ENCODE peak calls at places on chromosomes 3 and 15, in nine cellular contexts. W, Z, Q, O, E, L, G, F and K are unnamed samples.

GRCh38 chr15:92714071-92714456 is 58.5 kb upstream of the FAM174B start:
- DNase-seq in W (peak), Z (peak), Q (peak), O (no peak), E (peak), L (no peak), G (no peak), F (no peak), K (peak)

GRCh38 chr3:129620828-129621605 is 14.5 kb upstream of the PLXND1 start:
- DNase-seq in W (no peak), Z (no peak), Q (no peak), O (no peak), E (no peak), L (no peak), G (no peak), F (no peak), K (no peak)

GRCh38 chr3:120469440-120470415 is 18.9 kb upstream of the FSTL1 start:
- DNase-seq in W (peak), Z (no peak), Q (peak), O (no peak), E (no peak), L (no peak), G (no peak), F (no peak), K (peak)

GRCh38 chr15:70327328-70328136 is 229.8 kb upstream of the TLE3 start:
- DNase-seq in W (peak), Z (peak), Q (peak), O (no peak), E (no peak), L (peak), G (no peak), F (no peak), K (peak)

GRCh38 chr15:64647367-64647766 is 128.0 kb downstream of the RBPMS2 start:
- DNase-seq in W (no peak), Z (no peak), Q (no peak), O (no peak), E (no peak), L (no peak), G (no peak), F (no peak), K (no peak)

GRCh38 chr15:47301481-47301880 is 415.8 kb upstream of the SEMA6D start:
- DNase-seq in W (no peak), Z (no peak), Q (no peak), O (no peak), E (no peak), L (no peak), G (no peak), F (no peak), K (no peak)

GRCh38 chr3:12460132-12460531 is 24.1 kb upstream of the TSEN2 start:
- DNase-seq in W (no peak), Z (no peak), Q (no peak), O (no peak), E (no peak), L (no peak), G (no peak), F (no peak), K (no peak)

GRCh38 chr15:45112143-45112591 is 1.8 kb downstream of the DUOX2 start:
- DNase-seq in W (no peak), Z (no peak), Q (no peak), O (no peak), E (no peak), L (no peak), G (no peak), F (no peak), K (no peak)

GRCh38 chr3:127151992-127152391 is 40.9 kb upstream of the PRR23E start:
- DNase-seq in W (peak), Z (no peak), Q (peak), O (no peak), E (no peak), L (no peak), G (no peak), F (no peak), K (no peak)

GRCh38 chr15:39575180-39575579 is 5.7 kb upstream of the THBS1 start:
- DNase-seq in W (no peak), Z (no peak), Q (no peak), O (no peak), E (no peak), L (no peak), G (no peak), F (no peak), K (no peak)

GRCh38 chr3:185943363-185944106 is 5.7 kb upstream of the TRA2B start:
- DNase-seq in W (peak), Z (peak), Q (peak), O (peak), E (peak), L (peak), G (peak), F (peak), K (peak)

GRCh38 chr15:85813234-85813633 is 18.5 kb upstream of the KLHL25 start:
- DNase-seq in W (no peak), Z (no peak), Q (no peak), O (no peak), E (no peak), L (no peak), G (no peak), F (no peak), K (no peak)

GRCh38 chr15:20351448-20351961 is 190.1 kb downstream of the GOLGA6L6 start:
- DNase-seq in W (no peak), Z (no peak), Q (no peak), O (peak), E (peak), L (no peak), G (no peak), F (no peak), K (no peak)

GRCh38 chr3:73502609-73503560 is 121.9 kb downstream of the PDZRN3 start:
- DNase-seq in W (peak), Z (peak), Q (peak), O (no peak), E (peak), L (no peak), G (peak), F (peak), K (peak)

GRCh38 chr3:138938056-138938876 is 8.7 kb downstream of the FOXL2 start:
- DNase-seq in W (no peak), Z (no peak), Q (no peak), O (no peak), E (no peak), L (peak), G (no peak), F (no peak), K (no peak)

GRCh38 chr3:127566801-127567200 is 23.7 kb downstream of the TPRA1 start:
- DNase-seq in W (no peak), Z (no peak), Q (no peak), O (no peak), E (no peak), L (no peak), G (no peak), F (no peak), K (no peak)

GRCh38 chr3:127452321-127452821 is 138.2 kb downstream of the TPRA1 start:
- DNase-seq in W (no peak), Z (no peak), Q (no peak), O (no peak), E (no peak), L (no peak), G (peak), F (no peak), K (no peak)

GRCh38 chr15:89196994-89197393 is 24.4 kb downstream of the RLBP1 start:
- DNase-seq in W (no peak), Z (no peak), Q (peak), O (no peak), E (no peak), L (no peak), G (no peak), F (no peak), K (no peak)

GRCh38 chr3:196563721-196564225 is 4.6 kb downstream of the WDR53 start:
- DNase-seq in W (peak), Z (peak), Q (peak), O (no peak), E (no peak), L (no peak), G (no peak), F (peak), K (peak)

GRCh38 chr3:194282436-194283122 is 68.5 kb downstream of the CPN2 start:
- DNase-seq in W (no peak), Z (no peak), Q (no peak), O (no peak), E (no peak), L (no peak), G (no peak), F (no peak), K (no peak)
- H3K27ac ChIP-seq in W (no peak), Z (no peak), Q (no peak), O (no peak), E (no peak), L (no peak), G (no peak), F (no peak), K (no peak)

GRCh38 chr3:25782938-25783660 is at the start of gene NGLY1:
- DNase-seq in W (peak), Z (peak), Q (peak), O (peak), E (peak), L (peak), G (peak), F (no peak), K (peak)
- TF ChIP-seq CTCF in W (no peak), Z (no peak), Q (no peak), O (peak), E (no peak), L (no peak), G (peak), F (no peak), K (no peak)

GRCh38 chr3:87791248-87792027 is 267.4 kb downstream of the CGGBP1 start:
- DNase-seq in W (no peak), Z (no peak), Q (no peak), O (no peak), E (no peak), L (no peak), G (no peak), F (no peak), K (no peak)
- H3K4me3 ChIP-seq in W (no peak), Z (no peak), Q (no peak), O (no peak), E (no peak), L (no peak), G (no peak), F (no peak), K (no peak)

DNA sequence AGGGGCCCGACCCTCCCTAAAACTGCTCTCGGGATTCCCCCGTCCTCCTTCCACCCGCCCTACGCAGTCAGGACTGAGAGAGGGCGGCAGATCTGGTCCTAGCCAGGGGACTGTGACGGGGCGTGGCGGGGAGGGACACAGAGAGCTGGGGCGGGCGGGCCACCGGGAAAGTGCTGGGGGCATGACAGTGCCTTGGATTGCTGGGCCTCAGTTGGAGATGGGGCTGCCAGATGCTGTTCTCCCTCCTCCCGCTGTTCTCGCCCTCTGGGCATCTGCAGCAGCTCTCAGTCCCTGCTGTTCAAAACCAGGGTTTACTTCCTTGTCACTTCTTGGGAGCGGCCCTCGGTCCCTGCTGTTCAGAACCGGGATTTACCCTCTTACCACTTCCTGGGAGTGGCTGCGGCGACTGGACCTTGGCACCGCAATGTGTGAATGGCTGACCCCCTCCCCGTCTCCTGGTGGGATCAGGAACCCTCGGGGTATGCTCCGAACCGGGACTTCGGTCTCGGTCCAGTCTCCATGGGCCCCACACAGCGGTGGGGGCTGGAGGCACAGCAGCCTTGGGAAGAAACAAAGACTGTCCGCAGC is 1.8 kb upstream of the RPP25 start:
- DNase-seq in W (no peak), Z (no peak), Q (no peak), O (peak), E (no peak), L (peak), G (peak), F (no peak), K (no peak)
- H3K27ac ChIP-seq in W (no peak), Z (no peak), Q (no peak), O (peak), E (no peak), L (no peak), G (peak), F (peak), K (no peak)

GRCh38 chr3:52473031-52473430 is 17.6 kb downstream of the NISCH start:
- DNase-seq in W (no peak), Z (no peak), Q (no peak), O (no peak), E (no peak), L (no peak), G (no peak), F (no peak), K (no peak)

GRCh38 chr3:52469001-52469400 is 13.6 kb downstream of the NISCH start:
- DNase-seq in W (no peak), Z (peak), Q (no peak), O (no peak), E (no peak), L (no peak), G (no peak), F (no peak), K (no peak)

GRCh38 chr3:52470920-52471319 is 15.5 kb downstream of the NISCH start:
- DNase-seq in W (no peak), Z (no peak), Q (no peak), O (no peak), E (no peak), L (no peak), G (no peak), F (no peak), K (no peak)

GRCh38 chr3:52471371-52472238 is 16.2 kb downstream of the NISCH start:
- DNase-seq in W (peak), Z (peak), Q (no peak), O (peak), E (peak), L (peak), G (peak), F (no peak), K (peak)

DNA sequence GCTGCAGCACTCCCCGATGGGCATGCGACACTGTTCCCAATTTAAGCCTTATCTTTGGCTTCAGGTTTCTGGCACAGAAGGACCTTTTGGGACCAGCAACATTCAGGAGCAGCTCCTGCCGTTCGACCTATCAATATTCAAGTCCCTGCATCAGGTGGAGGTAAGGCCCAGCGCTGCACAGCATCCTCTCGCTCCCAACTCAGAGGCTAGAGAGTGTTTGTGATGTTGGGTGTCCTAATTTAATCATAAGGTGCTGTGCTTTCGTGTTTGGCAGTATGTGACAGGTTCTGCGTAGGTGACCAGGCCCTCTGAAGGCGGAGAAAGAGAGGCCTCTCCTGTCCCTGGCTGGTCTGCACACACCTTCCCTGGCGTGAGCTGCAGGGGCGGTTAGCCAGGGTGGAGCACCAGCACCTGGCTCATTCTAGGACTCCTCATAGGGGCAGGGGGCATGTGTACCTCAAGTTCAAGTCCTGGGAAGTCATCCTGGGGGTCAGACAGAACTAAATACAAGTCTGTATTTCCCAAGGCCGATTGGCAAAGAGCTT is 16.9 kb downstream of the NISCH start:
- DNase-seq in W (no peak), Z (no peak), Q (no peak), O (no peak), E (no peak), L (no peak), G (no peak), F (no peak), K (no peak)
- TF ChIP-seq CTCF in W (no peak), Z (no peak), Q (no peak), O (no peak), E (no peak), L (no peak), G (no peak), F (peak), K (no peak)

GRCh38 chr3:150222190-150222548 is 185.9 kb upstream of the TSC22D2 start:
- DNase-seq in W (no peak), Z (no peak), Q (no peak), O (no peak), E (no peak), L (no peak), G (no peak), F (no peak), K (no peak)
- H3K4me3 ChIP-seq in W (no peak), Z (no peak), Q (no peak), O (no peak), E (no peak), L (no peak), G (no peak), F (no peak), K (no peak)

GRCh38 chr3:31181661-31182060 is 287.2 kb upstream of the GADL1 start:
- DNase-seq in W (no peak), Z (no peak), Q (no peak), O (no peak), E (no peak), L (no peak), G (no peak), F (no peak), K (no peak)

GRCh38 chr3:31180274-31180673 is 285.8 kb upstream of the GADL1 start:
- DNase-seq in W (no peak), Z (no peak), Q (no peak), O (no peak), E (no peak), L (no peak), G (no peak), F (no peak), K (no peak)

GRCh38 chr3:31176045-31176444 is 281.6 kb upstream of the GADL1 start:
- DNase-seq in W (no peak), Z (no peak), Q (no peak), O (no peak), E (no peak), L (no peak), G (no peak), F (no peak), K (no peak)

GRCh38 chr3:31179768-31180167 is 285.3 kb upstream of the GADL1 start:
- DNase-seq in W (no peak), Z (no peak), Q (no peak), O (no peak), E (no peak), L (no peak), G (no peak), F (no peak), K (no peak)

DNA sequence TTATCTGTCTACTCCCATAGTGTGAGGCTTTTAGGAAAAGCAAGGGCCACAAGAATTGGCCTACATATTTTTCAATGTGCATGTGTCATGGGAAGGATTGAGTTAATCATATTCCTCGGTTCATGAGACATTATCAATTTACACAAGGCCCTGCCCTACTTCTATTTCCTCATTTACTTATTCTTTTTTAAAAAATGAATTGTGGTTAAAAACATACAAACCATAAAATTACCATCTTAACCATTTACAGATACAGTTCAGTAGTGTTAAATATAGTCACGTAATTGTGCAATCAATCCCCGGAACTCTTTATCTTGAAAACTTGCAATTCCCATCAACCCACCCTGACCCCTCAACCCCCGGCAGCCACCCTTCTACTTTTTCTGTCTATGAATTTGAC is 284.0 kb upstream of the GADL1 start:
- DNase-seq in W (no peak), Z (no peak), Q (no peak), O (no peak), E (no peak), L (no peak), G (no peak), F (no peak), K (no peak)
- H3K27ac ChIP-seq in W (no peak), Z (no peak), Q (no peak), O (no peak), E (no peak), L (no peak), G (no peak), F (no peak), K (no peak)